ENCODE peak calls at places on chromosomes 7 and 10, in nine cellular contexts. Z is T-helper 1 cell; J is SW480; P is Kasumi-1; D is stimulated activated CD4-positive, alpha-beta T cell treated with anti-CD3 and anti-CD28 coated beads, TNF-alpha, amount 100 ng/mL, for 4 hours; U is activated CD4-positive, alpha-beta T cell treated with anti-CD3 and anti-CD28 coated beads for 24 hours; T is stimulated activated CD8-positive, alpha-beta memory T cell treated with anti-CD3 and anti-CD28 coated beads, Interleukin-7, amount 100 ng/mL, for 1 hour; S is psoas muscle; C is small intestine. H is an unnamed sample.

GRCh38 chr7:84025332-84025927 is 169.2 kb downstream of the SEMA3A start:
- DNase-seq in Z (no peak), J (peak), P (no peak), D (no peak), U (no peak), T (no peak), S (no peak), C (peak), H (no peak)

GRCh38 chr10:53025172-53025651 is 252.6 kb upstream of the MBL2 start:
- DNase-seq in Z (no peak), J (peak), P (no peak), D (no peak), U (no peak), T (no peak), S (no peak), C (no peak), H (no peak)

GRCh38 chr10:62689712-62690111 is 114.8 kb upstream of the ADO start:
- DNase-seq in Z (no peak), J (no peak), P (no peak), D (no peak), U (no peak), T (no peak), S (no peak), C (peak), H (no peak)

GRCh38 chr7:90455163-90456030 is 14.0 kb upstream of the PTTG1IP2 start:
- DNase-seq in Z (no peak), J (peak), P (peak), D (no peak), U (no peak), T (no peak), S (no peak), C (peak), H (peak)

GRCh38 chr10:42960491-42961155 is 116.2 kb upstream of the RET start:
- DNase-seq in Z (no peak), J (peak), P (no peak), D (no peak), U (no peak), T (no peak), S (peak), C (no peak), H (no peak)

GRCh38 chr10:6695519-6695918 is 115.4 kb upstream of the PRKCQ start:
- DNase-seq in Z (no peak), J (no peak), P (no peak), D (no peak), U (no peak), T (no peak), S (no peak), C (no peak), H (no peak)

GRCh38 chr10:97333351-97333600 is 1.3 kb downstream of the FRAT2 start:
- DNase-seq in Z (no peak), J (peak), P (peak), D (no peak), U (no peak), T (no peak), S (no peak), C (no peak), H (no peak)

GRCh38 chr10:114967071-114967470 is 29.1 kb downstream of the TRUB1 start:
- DNase-seq in Z (no peak), J (no peak), P (peak), D (no peak), U (no peak), T (no peak), S (no peak), C (no peak), H (no peak)

GRCh38 chr7:150308575-150308974 is 14.6 kb upstream of the LRRC61 start:
- DNase-seq in Z (no peak), J (no peak), P (no peak), D (no peak), U (no peak), T (no peak), S (no peak), C (no peak), H (no peak)

GRCh38 chr7:78311176-78311575 is 512.6 kb downstream of the PHTF2 start:
- DNase-seq in Z (no peak), J (no peak), P (no peak), D (no peak), U (no peak), T (no peak), S (no peak), C (no peak), H (no peak)

GRCh38 chr10:61452655-61453641 is at the start of gene TMEM26:
- DNase-seq in Z (no peak), J (no peak), P (no peak), D (no peak), U (no peak), T (no peak), S (peak), C (peak), H (no peak)

GRCh38 chr7:20232848-20233247 is 15.7 kb upstream of the MACC1 start:
- DNase-seq in Z (no peak), J (no peak), P (no peak), D (no peak), U (no peak), T (no peak), S (no peak), C (peak), H (no peak)

GRCh38 chr7:30252885-30253795 is 31.3 kb upstream of the ZNRF2 start:
- DNase-seq in Z (no peak), J (no peak), P (peak), D (no peak), U (no peak), T (no peak), S (peak), C (peak), H (no peak)

GRCh38 chr10:34814228-34815173 is 595 bp downstream of the PARD3 start:
- DNase-seq in Z (no peak), J (no peak), P (peak), D (no peak), U (no peak), T (no peak), S (peak), C (peak), H (no peak)

GRCh38 chr10:10849306-10849705 is 168.4 kb upstream of the CELF2 start:
- DNase-seq in Z (no peak), J (no peak), P (no peak), D (no peak), U (no peak), T (no peak), S (no peak), C (no peak), H (no peak)

GRCh38 chr7:69374036-69374420 is 224.2 kb upstream of the AUTS2 start:
- DNase-seq in Z (no peak), J (no peak), P (no peak), D (no peak), U (no peak), T (no peak), S (no peak), C (no peak), H (no peak)

GRCh38 chr10:124721295-124722052 is 22.7 kb downstream of the FAM53B start:
- DNase-seq in Z (no peak), J (no peak), P (peak), D (no peak), U (no peak), T (no peak), S (peak), C (peak), H (peak)

GRCh38 chr7:120733143-120733542 is 124.8 kb downstream of the TSPAN12 start:
- DNase-seq in Z (no peak), J (peak), P (no peak), D (no peak), U (no peak), T (no peak), S (no peak), C (no peak), H (no peak)

GRCh38 chr7:2723138-2723850 is 35.3 kb downstream of the AMZ1 start:
- DNase-seq in Z (no peak), J (no peak), P (no peak), D (no peak), U (no peak), T (no peak), S (peak), C (no peak), H (no peak)

GRCh38 chr10:79391231-79392019 is 44.2 kb downstream of the PPIF start:
- DNase-seq in Z (no peak), J (no peak), P (no peak), D (no peak), U (no peak), T (no peak), S (peak), C (no peak), H (no peak)